ENCODE peak calls at places on chromosomes 12 and 14, in seven cellular contexts. L is heart left ventricle, D is A549, J is thoracic aorta, X is natural killer cell, O is hepatocyte, R is RWPE1. P is an unnamed sample.

GRCh38 chr14:55446127-55446736 is 5.8 kb upstream of the TBPL2 start:
- DNase-seq in J (peak; percentile 13), D (peak; percentile 80), X (no peak), O (peak; percentile 87), R (peak; percentile 44), L (peak; percentile 55), P (no peak)

GRCh38 chr12:16324772-16325171 is 22.7 kb upstream of the MGST1 start:
- DNase-seq in J (no peak), X (no peak), L (no peak), R (no peak), O (no peak), D (no peak), P (no peak)

GRCh38 chr12:111149299-111149698 is 219.6 kb downstream of the PHETA1 start:
- DNase-seq in O (no peak), R (no peak), J (no peak), D (no peak), L (no peak), X (no peak), P (no peak)

GRCh38 chr12:97465012-97465345 is 2.4 kb downstream of the RMST start:
- DNase-seq in R (no peak), O (no peak), X (no peak), D (no peak), J (no peak), L (no peak), P (no peak)

GRCh38 chr12:5622280-5622679 is 190.4 kb downstream of the NTF3 start:
- DNase-seq in X (no peak), R (no peak), J (peak; percentile 72), L (no peak), O (no peak), D (no peak), P (no peak)

GRCh38 chr14:30525833-30526232 is 33.1 kb upstream of the G2E3 start:
- DNase-seq in D (no peak), R (no peak), X (no peak), L (no peak), O (no peak), J (no peak), P (no peak)

GRCh38 chr14:103889313-103890051 is 38.8 kb upstream of the TDRD9 start:
- DNase-seq in O (no peak), X (no peak), J (no peak), L (peak; percentile 54), D (no peak), R (peak; percentile 72), P (no peak)

GRCh38 chr14:49249022-49249421 is 337.2 kb downstream of the RPS29 start:
- DNase-seq in R (peak; percentile 36), X (no peak), D (no peak), L (no peak), J (no peak), O (no peak), P (no peak)

GRCh38 chr14:51442513-51443175 is 202.6 kb downstream of the TMX1 start:
- DNase-seq in J (no peak), X (no peak), O (peak; percentile 40), D (peak; percentile 63), L (no peak), R (peak; percentile 78), P (no peak)

GRCh38 chr12:7797698-7798398 is 8.6 kb downstream of the NANOG start:
- DNase-seq in L (no peak), D (no peak), O (peak; percentile 37), X (no peak), J (no peak), R (no peak), P (no peak)

GRCh38 chr14:64773577-64773976 is 69.4 kb downstream of the PLEKHG3 start:
- DNase-seq in J (no peak), D (no peak), X (no peak), R (no peak), L (no peak), O (no peak), P (no peak)

GRCh38 chr14:88791629-88792571 is 853 bp downstream of the EML5 start:
- DNase-seq in D (peak; percentile 5), R (no peak), X (no peak), O (peak; percentile 15), J (no peak), L (no peak), P (no peak)

GRCh38 chr12:45122776-45123380 is 72.0 kb upstream of the DBX2 start:
- DNase-seq in R (peak; percentile 12), X (no peak), L (no peak), O (peak; percentile 25), J (no peak), D (peak; percentile 72), P (no peak)

GRCh38 chr14:69234106-69234505 is 25.9 kb upstream of the GALNT16 start:
- DNase-seq in X (no peak), D (no peak), J (no peak), R (no peak), L (no peak), O (no peak), P (no peak)

GRCh38 chr14:60561845-60562746 is 53.1 kb downstream of the SIX6 start:
- DNase-seq in X (no peak), R (peak; percentile 46), L (peak; percentile 46), O (peak; percentile 80), D (peak; percentile 81), J (no peak), P (no peak)

GRCh38 chr12:89179983-89180382 is 172.3 kb downstream of the DUSP6 start:
- DNase-seq in J (peak; percentile 4), X (no peak), O (peak; percentile 30), D (peak; percentile 82), L (no peak), R (peak; percentile 85), P (peak; percentile 56)

GRCh38 chr12:116306536-116306935 is 29.0 kb upstream of the MED13L start:
- DNase-seq in O (no peak), D (no peak), R (no peak), J (no peak), L (no peak), X (no peak), P (no peak)

GRCh38 chr12:113019045-113019444 is 37.5 kb upstream of the DTX1 start:
- DNase-seq in R (peak; percentile 71), O (no peak), L (no peak), D (no peak), X (no peak), J (no peak), P (no peak)

GRCh38 chr12:64103821-64104220 is 118.3 kb downstream of the KICS2 start:
- DNase-seq in X (no peak), R (no peak), D (no peak), J (no peak), L (no peak), O (no peak), P (no peak)

GRCh38 chr12:99253068-99253467 is 394.5 kb upstream of the GARIN6 start:
- DNase-seq in R (no peak), J (no peak), L (no peak), D (peak; percentile 18), O (no peak), X (no peak), P (no peak)

GRCh38 chr12:119204137-119204536 is 25.4 kb downstream of the HSPB8 start:
- DNase-seq in X (no peak), L (peak; percentile 74), O (no peak), D (no peak), R (no peak), J (no peak), P (no peak)

DNA sequence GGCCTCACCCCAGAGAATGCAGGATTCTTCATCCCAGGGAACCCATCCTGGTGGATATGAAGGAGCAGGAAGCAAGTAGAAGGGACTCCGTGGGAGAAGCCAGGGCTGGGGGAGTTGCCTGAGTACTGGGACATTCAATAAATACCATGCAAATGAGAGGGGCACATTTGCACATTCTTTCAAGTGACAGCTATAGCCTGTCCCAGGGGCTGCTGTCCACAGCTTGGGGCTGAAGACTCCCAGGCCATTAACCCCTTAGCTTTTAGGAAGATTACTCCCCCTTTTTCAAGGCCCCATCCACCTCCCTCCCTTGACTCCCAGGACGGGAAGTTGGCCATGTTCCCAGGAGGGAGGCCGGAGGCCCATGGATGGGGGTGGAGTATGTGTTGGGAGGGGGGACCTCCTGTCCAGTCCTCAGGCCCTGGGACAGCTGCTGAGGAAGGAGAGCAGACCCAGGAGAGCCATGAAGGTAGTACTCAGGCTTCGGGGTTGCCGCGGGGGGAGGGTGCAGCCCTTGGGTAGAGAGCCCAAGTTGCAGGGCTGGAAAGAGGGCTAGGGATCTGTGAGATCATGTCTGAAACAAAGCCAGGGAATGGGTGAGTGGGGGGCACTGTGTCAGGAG is 974 bp upstream of the TNS2 start:
- DNase-seq in L (peak; percentile 92), R (no peak), D (peak; percentile 49), O (peak; percentile 75), J (no peak), X (no peak), P (no peak)
- TF ChIP-seq CTCF in L (no peak), R (no peak), D (no peak), O (no peak), J (no peak), X (no peak), P (no peak)

GRCh38 chr14:94051115-94051514 is 25.0 kb downstream of the OTUB2 start:
- DNase-seq in L (no peak), O (peak; percentile 53), D (peak; percentile 41), X (peak; percentile 12), R (no peak), J (no peak), P (no peak)
- TF ChIP-seq CTCF in L (peak; percentile 17), O (peak; percentile 52), D (peak; percentile 46), X (no peak), R (peak; percentile 7), J (no peak), P (no peak)

GRCh38 chr14:78959674-78960264 is 789.6 kb downstream of the NRXN3 start:
- DNase-seq in O (peak; percentile 87), X (peak; percentile 15), L (peak; percentile 46), J (no peak), R (peak; percentile 67), D (peak; percentile 61), P (no peak)
- TF ChIP-seq CTCF in O (peak; percentile 86), X (peak; percentile 62), L (peak; percentile 76), J (peak; percentile 78), R (peak; percentile 88), D (peak; percentile 85), P (peak; percentile 91)

DNA sequence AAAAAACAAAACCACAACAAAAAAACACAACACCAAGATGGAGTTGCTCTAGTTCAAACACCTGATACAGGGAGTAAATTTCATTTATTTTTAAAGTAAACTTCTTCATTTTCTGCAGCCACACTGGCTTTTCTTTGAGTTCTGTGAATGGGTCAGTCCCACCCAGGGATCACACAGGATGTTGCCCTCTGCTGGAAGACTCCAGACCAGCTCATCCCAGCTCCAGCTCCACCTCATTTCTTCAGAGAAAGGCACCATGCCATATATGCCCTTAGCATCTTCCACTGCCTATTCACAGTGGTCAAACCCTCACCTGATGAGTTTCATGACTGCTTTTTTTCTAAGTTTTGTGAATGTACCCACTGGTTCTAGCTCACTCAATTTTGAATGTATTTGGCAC is 8.0 kb downstream of the GLIPR1 start:
- DNase-seq in L (peak; percentile 33), X (no peak), D (peak; percentile 59), O (peak; percentile 34), R (no peak), J (no peak), P (no peak)
- TF ChIP-seq CTCF in L (no peak), X (no peak), D (peak; percentile 31), O (peak; percentile 30), R (no peak), J (peak; percentile 30), P (peak; percentile 60)

DNA sequence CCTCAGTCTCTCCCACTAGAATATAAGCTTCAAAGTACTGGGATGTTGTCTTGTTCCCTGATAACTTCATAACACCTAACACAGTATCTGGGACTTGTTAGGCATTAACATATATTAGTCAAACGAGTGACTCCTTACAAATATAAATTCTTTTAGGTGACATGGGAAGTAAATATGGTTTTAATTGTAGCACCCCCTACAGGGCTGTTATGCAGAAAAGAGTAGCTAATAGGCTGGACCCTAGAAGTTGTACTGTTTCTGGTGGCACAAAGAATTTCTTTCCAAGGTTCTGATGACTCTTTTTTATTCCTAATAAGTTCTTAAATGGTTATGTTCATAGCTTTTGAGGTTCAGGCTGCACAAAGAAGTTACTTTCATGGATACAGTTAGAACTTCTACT is 29.8 kb downstream of the GPATCH2L start:
- DNase-seq in D (peak; percentile 15), X (no peak), R (no peak), O (no peak), J (no peak), L (no peak), P (no peak)
- TF ChIP-seq CTCF in D (no peak), X (peak; percentile 28), R (no peak), O (peak; percentile 20), J (no peak), L (no peak), P (no peak)

P was measured in CD14-positive monocyte.